ENCODE peak calls at places on chromosomes 11 and 22, in four cellular contexts. Y, S, K and M are unnamed samples.

GRCh38 chr11:86490582-86490981 is 115.9 kb downstream of the CCDC81 start:
- DNase-seq in Y (no peak), S (no peak), K (no peak), M (no peak)

GRCh38 chr11:121582296-121582695 is 129.5 kb upstream of the SORL1-AS1 start:
- DNase-seq in Y (no peak), S (no peak), K (peak; percentile 14), M (peak; percentile 60)

GRCh38 chr11:111815489-111815888 is 49.3 kb upstream of the PPP2R1B start:
- DNase-seq in Y (no peak), S (no peak), K (no peak), M (no peak)

GRCh38 chr11:69504576-69505420 is 23.3 kb downstream of the LINC01488 start:
- DNase-seq in Y (no peak), S (no peak), K (no peak), M (no peak)

GRCh38 chr11:118928870-118929495 is 3.3 kb upstream of the BCL9L start:
- DNase-seq in Y (no peak), S (peak; percentile 37), K (peak; percentile 61), M (no peak)

GRCh38 chr11:45444796-45445195 is 158.7 kb upstream of the SYT13 start:
- DNase-seq in Y (no peak), S (peak; percentile 38), K (peak; percentile 32), M (no peak)

GRCh38 chr11:2186669-2187266 is 15.2 kb upstream of the TH start:
- DNase-seq in Y (no peak), S (peak; percentile 69), K (peak; percentile 76), M (peak; percentile 63)

GRCh38 chr11:106011481-106011880 is 10.6 kb downstream of the MSANTD4 start:
- DNase-seq in Y (no peak), S (no peak), K (no peak), M (no peak)

GRCh38 chr11:48066881-48067800 is 86.8 kb downstream of the PTPRJ start:
- DNase-seq in Y (no peak), S (no peak), K (no peak), M (peak; percentile 35)

GRCh38 chr11:32006799-32007388 is 84.0 kb upstream of the RCN1 start:
- DNase-seq in Y (peak; percentile 25), S (peak; percentile 30), K (peak; percentile 33), M (peak; percentile 88)

GRCh38 chr22:43411981-43412807 is at the start of gene MPPED1:
- DNase-seq in Y (no peak), S (no peak), K (no peak), M (no peak)

GRCh38 chr22:47846206-47846605 is 1083.8 kb downstream of the TBC1D22A start:
- DNase-seq in Y (no peak), S (no peak), K (no peak), M (no peak)

DNA sequence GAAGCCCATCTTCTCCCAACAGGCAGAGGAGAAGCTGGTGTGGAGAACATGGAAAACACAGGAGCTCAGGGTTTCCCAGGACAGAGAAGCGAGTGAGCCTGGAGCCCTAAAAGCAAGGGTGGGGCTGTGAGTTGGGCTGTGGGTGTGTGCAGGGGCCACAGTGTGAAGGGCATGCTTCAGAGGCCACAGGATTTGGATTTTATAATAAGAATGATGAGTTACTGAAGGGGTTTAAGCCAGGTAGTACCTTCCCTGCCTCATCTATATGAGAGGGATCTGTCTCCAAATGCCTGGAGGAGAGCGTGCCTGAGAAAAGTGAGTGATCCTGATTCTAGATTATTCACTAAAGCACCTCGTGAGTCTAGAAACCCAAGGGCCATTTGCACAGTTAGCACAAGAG is 106.8 kb downstream of the VPREB1 start:
- DNase-seq in Y (no peak), S (no peak), K (no peak), M (no peak)
- TF ChIP-seq CTCF in Y (no peak), S (no peak), K (no peak), M (no peak)

DNA sequence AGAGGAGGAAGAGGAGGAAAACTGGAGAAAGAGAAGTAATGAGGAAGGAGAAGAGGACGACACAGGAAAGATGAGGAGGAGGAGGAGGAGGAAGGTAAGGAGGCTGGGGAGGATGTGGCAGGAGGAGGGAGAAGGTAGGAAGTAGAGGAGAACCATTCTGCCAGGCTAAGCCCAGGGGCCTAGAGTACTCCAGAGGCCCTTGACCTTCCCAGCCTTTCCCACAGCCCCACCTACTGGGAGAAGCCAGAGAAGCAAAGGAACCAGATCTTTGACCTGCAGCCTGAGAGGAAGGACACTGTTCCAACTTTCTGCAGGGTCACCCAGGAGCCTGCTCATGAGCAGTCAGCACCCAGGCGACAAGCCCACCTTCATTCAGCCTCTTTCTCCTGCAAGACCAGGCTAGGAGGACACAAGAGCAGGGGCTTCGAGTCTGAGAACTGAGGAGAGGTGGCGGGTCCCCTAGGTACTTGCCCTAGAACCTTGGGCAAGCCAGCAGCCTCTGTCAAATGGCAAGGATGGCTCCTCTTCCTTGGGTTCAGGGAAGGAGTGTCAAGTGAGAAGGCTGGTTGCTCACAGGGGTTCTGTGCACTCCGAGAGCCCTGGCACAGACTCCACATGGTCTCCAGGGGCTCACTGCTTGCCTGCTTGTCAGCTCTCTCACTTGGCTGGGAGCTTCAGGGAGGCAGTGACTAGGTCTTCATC is 27.9 kb upstream of the OAF start:
- DNase-seq in Y (no peak), S (no peak), K (no peak), M (peak; percentile 52)
- TF ChIP-seq CTCF in Y (peak; percentile 37), S (no peak), K (no peak), M (peak; percentile 33)

GRCh38 chr22:30296324-30296723 is 7.0 kb upstream of the CASTOR1 start:
- DNase-seq in Y (no peak), S (no peak), K (no peak), M (no peak)

GRCh38 chr22:30299322-30299721 is 10.0 kb upstream of the CASTOR1 start:
- DNase-seq in Y (no peak), S (no peak), K (no peak), M (no peak)

GRCh38 chr22:30296851-30297250 is 7.5 kb upstream of the CASTOR1 start:
- DNase-seq in Y (no peak), S (no peak), K (no peak), M (no peak)

GRCh38 chr22:30297276-30298004 is 8.1 kb upstream of the CASTOR1 start:
- DNase-seq in Y (no peak), S (no peak), K (no peak), M (no peak)

DNA sequence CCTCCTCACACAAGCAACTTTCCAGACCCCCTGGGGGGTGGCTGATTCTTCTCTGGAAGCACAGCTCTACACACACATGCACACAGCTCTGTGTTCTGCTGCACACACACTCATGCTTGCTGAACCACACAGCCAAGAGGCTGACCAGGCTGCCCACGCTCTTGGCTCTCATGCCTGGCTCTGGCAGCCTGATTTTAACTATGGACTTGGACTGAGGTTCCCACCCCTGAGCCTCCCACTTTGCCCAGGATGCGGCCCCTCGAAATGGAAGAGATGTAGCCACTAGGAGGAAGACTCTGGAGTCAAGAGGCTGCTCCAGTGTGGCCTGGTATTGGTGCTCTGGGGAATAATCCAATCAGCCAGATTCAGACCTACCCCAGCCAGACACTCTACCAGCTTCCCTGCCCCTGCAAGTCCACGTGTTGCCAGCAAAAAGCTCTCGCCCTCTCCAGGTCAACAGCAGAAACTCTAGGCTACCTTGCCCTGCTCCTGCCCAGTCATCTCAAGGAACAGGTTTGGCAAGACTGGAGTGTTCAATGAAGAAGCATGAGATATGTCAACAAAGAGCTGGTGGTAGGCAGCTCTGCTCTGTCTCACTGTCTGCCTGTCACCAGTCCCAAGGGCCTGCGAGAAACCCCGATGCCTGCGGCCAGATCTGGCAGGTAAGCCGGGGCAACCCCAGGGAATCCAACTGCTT is 8.8 kb upstream of the CASTOR1 start:
- DNase-seq in Y (peak; percentile 98), S (peak; percentile 81), K (no peak), M (no peak)
- TF ChIP-seq CTCF in Y (peak; percentile 49), S (no peak), K (no peak), M (no peak)

GRCh38 chr11:73402834-73403185 is 26.6 kb downstream of the RELT start:
- DNase-seq in Y (no peak), S (no peak), K (peak; percentile 37), M (peak; percentile 60)
- TF ChIP-seq CTCF in Y (peak; percentile 40), S (no peak), K (no peak), M (peak; percentile 48)

DNA sequence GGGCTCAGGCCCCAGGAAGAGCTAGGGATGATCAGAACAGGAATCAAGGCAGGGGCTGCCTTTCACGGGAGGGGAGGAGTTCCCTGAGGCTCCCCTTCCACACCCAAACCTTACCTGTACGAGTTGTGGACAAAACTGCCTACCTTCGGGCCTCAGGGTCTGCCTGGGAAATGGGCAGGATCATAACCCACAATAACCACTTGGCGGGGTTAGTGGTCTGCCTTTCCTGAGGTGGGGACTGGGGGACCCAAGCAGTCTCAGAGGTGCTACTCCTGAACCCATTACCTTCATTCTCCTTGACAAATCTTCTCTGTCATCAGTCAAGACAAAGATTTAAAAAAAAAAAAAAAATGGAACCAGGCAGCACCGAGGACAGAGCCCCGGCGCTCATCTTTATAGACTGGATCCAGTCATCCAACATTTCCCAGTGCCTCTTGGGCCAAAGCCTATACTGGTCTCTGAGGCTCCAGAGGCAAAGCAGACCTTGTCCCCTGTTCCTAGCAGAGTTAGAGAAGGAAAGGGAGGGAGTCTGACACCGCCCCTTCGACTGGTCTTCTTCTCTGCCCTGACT is 14.2 kb downstream of the P2RY6 start:
- DNase-seq in Y (no peak), S (no peak), K (no peak), M (no peak)
- TF ChIP-seq CTCF in Y (no peak), S (no peak), K (no peak), M (peak; percentile 18)

DNA sequence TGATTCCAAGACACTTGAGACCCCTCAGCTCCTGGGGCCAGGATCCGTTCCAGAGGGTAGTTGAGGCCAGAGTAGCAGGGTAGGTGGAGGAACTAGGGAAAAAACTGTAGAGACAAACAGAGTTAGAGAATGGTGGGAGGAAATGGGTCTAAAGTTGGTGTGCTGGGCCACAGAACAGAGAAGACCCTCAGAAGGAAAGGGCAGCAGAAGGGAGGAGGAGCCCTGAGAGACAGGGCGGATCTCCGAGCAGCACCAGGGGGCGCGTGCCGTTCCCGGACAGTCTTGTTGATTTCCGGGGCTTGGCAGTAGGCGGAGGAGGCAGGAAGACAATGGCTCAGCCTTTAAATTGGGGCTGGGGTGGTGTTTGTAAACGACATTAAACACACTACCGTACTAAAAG is 2.4 kb upstream of the CECR2 start:
- DNase-seq in Y (no peak), S (peak; percentile 31), K (peak; percentile 64), M (peak; percentile 62)
- TF ChIP-seq CTCF in Y (no peak), S (peak; percentile 28), K (peak; percentile 30), M (peak; percentile 46)

GRCh38 chr11:35517481-35517880 is 7.9 kb downstream of the PAMR1 start:
- DNase-seq in Y (no peak), S (no peak), K (no peak), M (no peak)

GRCh38 chr11:35514481-35514880 is 10.9 kb downstream of the PAMR1 start:
- DNase-seq in Y (no peak), S (no peak), K (no peak), M (no peak)

GRCh38 chr11:35515224-35515623 is 10.2 kb downstream of the PAMR1 start:
- DNase-seq in Y (no peak), S (no peak), K (no peak), M (no peak)

GRCh38 chr11:35516361-35516760 is 9.1 kb downstream of the PAMR1 start:
- DNase-seq in Y (no peak), S (no peak), K (no peak), M (no peak)

DNA sequence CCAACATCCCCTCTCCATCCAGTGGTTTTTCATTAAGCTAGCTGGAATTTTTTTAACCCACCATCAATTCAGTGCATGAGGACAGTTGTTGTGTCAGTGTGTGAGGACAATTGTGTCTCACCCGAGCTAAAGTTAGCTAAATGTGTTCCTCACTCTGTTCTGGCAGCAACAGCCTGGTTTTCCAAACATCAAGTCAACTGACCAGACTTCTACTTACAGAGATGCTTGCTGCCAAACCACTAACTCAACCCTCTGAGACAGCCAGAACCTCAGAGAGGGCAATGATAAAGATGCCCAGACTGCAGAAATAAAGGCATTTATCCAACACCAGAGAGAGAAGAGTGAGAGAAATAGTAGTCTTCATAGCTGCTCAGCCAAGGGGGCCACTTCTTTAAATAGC is 6.7 kb downstream of the PAMR1 start:
- DNase-seq in Y (no peak), S (no peak), K (no peak), M (no peak)
- TF ChIP-seq CTCF in Y (no peak), S (no peak), K (no peak), M (no peak)

GRCh38 chr22:45425531-45426265 is 12.2 kb downstream of the RIBC2 start:
- DNase-seq in Y (no peak), S (no peak), K (no peak), M (no peak)
- TF ChIP-seq CTCF in Y (no peak), S (no peak), K (no peak), M (no peak)